ENCODE peak calls at places on chromosomes 13 and 19, in ten cellular contexts. One of them, this sample, is unnamed.

GRCh38 chr13:67390462-67391093 is 160.4 kb upstream of the PCDH9 start:
- DNase-seq in HFF-Myc: no peak
- DNase-seq in progenitor cell of endocrine pancreas: no peak
- DNase-seq in tibial artery: no peak
- DNase-seq in AG04449: no peak
- DNase-seq in tibial nerve: no peak
- DNase-seq in endothelial cell: no peak
- DNase-seq in left ventricle myocardium inferior: no peak
- DNase-seq in GM23338: no peak
- DNase-seq in choroid plexus epithelial cell: peak; percentile 88
- DNase-seq in this sample: no peak

GRCh38 chr19:18496167-18496979 is 25.5 kb downstream of the ELL start:
- DNase-seq in HFF-Myc: no peak
- DNase-seq in progenitor cell of endocrine pancreas: no peak
- DNase-seq in tibial artery: no peak
- DNase-seq in AG04449: no peak
- DNase-seq in tibial nerve: no peak
- DNase-seq in endothelial cell: no peak
- DNase-seq in left ventricle myocardium inferior: peak; percentile 33
- DNase-seq in GM23338: no peak
- DNase-seq in choroid plexus epithelial cell: peak; percentile 79
- DNase-seq in this sample: no peak

GRCh38 chr19:55691561-55692481 is 16.8 kb downstream of the EPN1 start:
- DNase-seq in HFF-Myc: no peak
- DNase-seq in progenitor cell of endocrine pancreas: no peak
- DNase-seq in tibial artery: no peak
- DNase-seq in AG04449: no peak
- DNase-seq in tibial nerve: no peak
- DNase-seq in endothelial cell: no peak
- DNase-seq in left ventricle myocardium inferior: peak; percentile 12
- DNase-seq in GM23338: no peak
- DNase-seq in choroid plexus epithelial cell: no peak
- DNase-seq in this sample: no peak

GRCh38 chr13:100881291-100881864 is 206.8 kb upstream of the TMTC4 start:
- DNase-seq in HFF-Myc: no peak
- DNase-seq in progenitor cell of endocrine pancreas: no peak
- DNase-seq in tibial artery: no peak
- DNase-seq in AG04449: no peak
- DNase-seq in tibial nerve: no peak
- DNase-seq in endothelial cell: no peak
- DNase-seq in left ventricle myocardium inferior: no peak
- DNase-seq in GM23338: no peak
- DNase-seq in choroid plexus epithelial cell: peak; percentile 19
- DNase-seq in this sample: no peak

GRCh38 chr19:43430976-43431375 is 16.3 kb downstream of the TEX101 start:
- DNase-seq in HFF-Myc: no peak
- DNase-seq in progenitor cell of endocrine pancreas: no peak
- DNase-seq in tibial artery: no peak
- DNase-seq in AG04449: no peak
- DNase-seq in tibial nerve: no peak
- DNase-seq in endothelial cell: no peak
- DNase-seq in left ventricle myocardium inferior: no peak
- DNase-seq in GM23338: no peak
- DNase-seq in choroid plexus epithelial cell: no peak
- DNase-seq in this sample: no peak

GRCh38 chr13:29771247-29771646 is 79.2 kb downstream of the UBL3 start:
- DNase-seq in HFF-Myc: no peak
- DNase-seq in progenitor cell of endocrine pancreas: no peak
- DNase-seq in tibial artery: no peak
- DNase-seq in AG04449: no peak
- DNase-seq in tibial nerve: no peak
- DNase-seq in endothelial cell: no peak
- DNase-seq in left ventricle myocardium inferior: no peak
- DNase-seq in GM23338: peak; percentile 52
- DNase-seq in choroid plexus epithelial cell: peak; percentile 62
- DNase-seq in this sample: no peak

GRCh38 chr19:29953352-29954247 is 11.6 kb downstream of the URI1 start:
- DNase-seq in HFF-Myc: no peak
- DNase-seq in progenitor cell of endocrine pancreas: no peak
- DNase-seq in tibial artery: no peak
- DNase-seq in AG04449: no peak
- DNase-seq in tibial nerve: no peak
- DNase-seq in endothelial cell: no peak
- DNase-seq in left ventricle myocardium inferior: no peak
- DNase-seq in GM23338: no peak
- DNase-seq in choroid plexus epithelial cell: no peak
- DNase-seq in this sample: no peak

GRCh38 chr19:29687244-29687896 is 22.1 kb downstream of the PLEKHF1 start:
- DNase-seq in HFF-Myc: peak; percentile 74
- DNase-seq in progenitor cell of endocrine pancreas: no peak
- DNase-seq in tibial artery: peak; percentile 82
- DNase-seq in AG04449: peak; percentile 75
- DNase-seq in tibial nerve: no peak
- DNase-seq in endothelial cell: no peak
- DNase-seq in left ventricle myocardium inferior: no peak
- DNase-seq in GM23338: no peak
- DNase-seq in choroid plexus epithelial cell: peak; percentile 99
- DNase-seq in this sample: no peak

GRCh38 chr13:24232474-24232873 is 72.0 kb downstream of the SPATA13 start:
- DNase-seq in HFF-Myc: no peak
- DNase-seq in progenitor cell of endocrine pancreas: no peak
- DNase-seq in tibial artery: no peak
- DNase-seq in AG04449: no peak
- DNase-seq in tibial nerve: no peak
- DNase-seq in endothelial cell: no peak
- DNase-seq in left ventricle myocardium inferior: no peak
- DNase-seq in GM23338: peak; percentile 63
- DNase-seq in choroid plexus epithelial cell: no peak
- DNase-seq in this sample: no peak

GRCh38 chr13:50154697-50155096 is 139.5 kb downstream of the KCNRG start:
- DNase-seq in HFF-Myc: no peak
- DNase-seq in progenitor cell of endocrine pancreas: no peak
- DNase-seq in tibial artery: no peak
- DNase-seq in AG04449: no peak
- DNase-seq in tibial nerve: no peak
- DNase-seq in endothelial cell: no peak
- DNase-seq in left ventricle myocardium inferior: no peak
- DNase-seq in GM23338: no peak
- DNase-seq in choroid plexus epithelial cell: no peak
- DNase-seq in this sample: no peak

GRCh38 chr13:99558570-99559180 is 57.4 kb downstream of the TM9SF2 start:
- DNase-seq in HFF-Myc: no peak
- DNase-seq in progenitor cell of endocrine pancreas: no peak
- DNase-seq in tibial artery: no peak
- DNase-seq in AG04449: no peak
- DNase-seq in tibial nerve: no peak
- DNase-seq in endothelial cell: no peak
- DNase-seq in left ventricle myocardium inferior: no peak
- DNase-seq in GM23338: no peak
- DNase-seq in choroid plexus epithelial cell: peak; percentile 13
- DNase-seq in this sample: no peak

GRCh38 chr13:63367522-63368198 is 1952.0 kb upstream of the PCDH20 start:
- DNase-seq in HFF-Myc: no peak
- DNase-seq in progenitor cell of endocrine pancreas: no peak
- DNase-seq in tibial artery: no peak
- DNase-seq in AG04449: no peak
- DNase-seq in tibial nerve: no peak
- DNase-seq in endothelial cell: no peak
- DNase-seq in left ventricle myocardium inferior: no peak
- DNase-seq in GM23338: no peak
- DNase-seq in choroid plexus epithelial cell: no peak
- DNase-seq in this sample: no peak

GRCh38 chr13:95533545-95534135 is 18.9 kb upstream of the CLDN10 start:
- DNase-seq in HFF-Myc: no peak
- DNase-seq in progenitor cell of endocrine pancreas: no peak
- DNase-seq in tibial artery: no peak
- DNase-seq in AG04449: no peak
- DNase-seq in tibial nerve: no peak
- DNase-seq in endothelial cell: peak; percentile 38
- DNase-seq in left ventricle myocardium inferior: no peak
- DNase-seq in GM23338: peak; percentile 64
- DNase-seq in choroid plexus epithelial cell: no peak
- DNase-seq in this sample: peak; percentile 80

DNA sequence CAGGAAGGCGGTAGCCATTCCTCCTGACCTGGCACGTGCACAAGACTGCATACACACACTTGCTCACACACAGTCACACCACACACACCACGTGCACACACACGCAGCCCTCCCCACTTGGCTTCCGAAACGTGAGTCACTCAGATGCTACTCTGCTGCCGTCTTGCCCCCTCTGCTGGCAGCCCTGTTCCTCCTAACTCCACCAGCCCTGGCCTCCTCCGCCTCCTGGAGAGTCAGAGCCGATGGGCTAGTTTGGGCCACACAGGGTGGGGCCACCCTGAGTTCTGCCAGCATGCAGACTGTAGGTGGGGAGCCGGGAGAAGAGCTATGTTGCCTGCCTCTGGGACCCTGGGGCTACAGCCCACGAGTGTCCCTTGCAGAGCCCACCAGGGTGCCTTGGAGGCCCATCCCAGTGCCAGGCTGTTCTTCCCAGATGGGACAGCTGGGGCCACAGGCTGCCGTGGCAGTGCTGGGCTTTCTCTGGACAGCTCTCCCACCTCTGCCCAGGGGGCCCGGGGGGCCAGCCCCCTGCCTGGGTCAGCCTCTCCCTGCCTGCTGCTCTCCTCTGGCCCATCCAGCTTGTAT is 12.1 kb downstream of the PIN1 start:
- DNase-seq in HFF-Myc: peak; percentile 93
- DNase-seq in progenitor cell of endocrine pancreas: no peak
- DNase-seq in tibial artery: peak; percentile 58
- DNase-seq in AG04449: peak; percentile 75
- DNase-seq in tibial nerve: no peak
- DNase-seq in endothelial cell: peak; percentile 50
- DNase-seq in left ventricle myocardium inferior: no peak
- DNase-seq in GM23338: peak; percentile 77
- DNase-seq in choroid plexus epithelial cell: peak; percentile 95
- DNase-seq in this sample: peak; percentile 78
- TF ChIP-seq CTCF in HFF-Myc: peak; percentile 77
- TF ChIP-seq CTCF in progenitor cell of endocrine pancreas: peak; percentile 40
- TF ChIP-seq CTCF in tibial artery: peak; percentile 29
- TF ChIP-seq CTCF in AG04449: peak; percentile 95
- TF ChIP-seq CTCF in tibial nerve: peak; percentile 24
- TF ChIP-seq CTCF in endothelial cell: peak; percentile 16
- TF ChIP-seq CTCF in left ventricle myocardium inferior: peak; percentile 34
- TF ChIP-seq CTCF in GM23338: peak; percentile 84
- TF ChIP-seq CTCF in choroid plexus epithelial cell: peak; percentile 92
- TF ChIP-seq CTCF in this sample: peak; percentile 24

GRCh38 chr19:39187552-39187943 is 9.2 kb upstream of the NCCRP1 start:
- DNase-seq in HFF-Myc: no peak
- DNase-seq in progenitor cell of endocrine pancreas: no peak
- DNase-seq in tibial artery: no peak
- DNase-seq in AG04449: no peak
- DNase-seq in tibial nerve: no peak
- DNase-seq in endothelial cell: no peak
- DNase-seq in left ventricle myocardium inferior: no peak
- DNase-seq in GM23338: no peak
- DNase-seq in choroid plexus epithelial cell: no peak
- DNase-seq in this sample: no peak
- TF ChIP-seq CTCF in HFF-Myc: no peak
- TF ChIP-seq CTCF in progenitor cell of endocrine pancreas: no peak
- TF ChIP-seq CTCF in tibial artery: no peak
- TF ChIP-seq CTCF in AG04449: no peak
- TF ChIP-seq CTCF in tibial nerve: no peak
- TF ChIP-seq CTCF in endothelial cell: peak; percentile 16
- TF ChIP-seq CTCF in left ventricle myocardium inferior: no peak
- TF ChIP-seq CTCF in GM23338: no peak
- TF ChIP-seq CTCF in choroid plexus epithelial cell: no peak
- TF ChIP-seq CTCF in this sample: peak; percentile 56

DNA sequence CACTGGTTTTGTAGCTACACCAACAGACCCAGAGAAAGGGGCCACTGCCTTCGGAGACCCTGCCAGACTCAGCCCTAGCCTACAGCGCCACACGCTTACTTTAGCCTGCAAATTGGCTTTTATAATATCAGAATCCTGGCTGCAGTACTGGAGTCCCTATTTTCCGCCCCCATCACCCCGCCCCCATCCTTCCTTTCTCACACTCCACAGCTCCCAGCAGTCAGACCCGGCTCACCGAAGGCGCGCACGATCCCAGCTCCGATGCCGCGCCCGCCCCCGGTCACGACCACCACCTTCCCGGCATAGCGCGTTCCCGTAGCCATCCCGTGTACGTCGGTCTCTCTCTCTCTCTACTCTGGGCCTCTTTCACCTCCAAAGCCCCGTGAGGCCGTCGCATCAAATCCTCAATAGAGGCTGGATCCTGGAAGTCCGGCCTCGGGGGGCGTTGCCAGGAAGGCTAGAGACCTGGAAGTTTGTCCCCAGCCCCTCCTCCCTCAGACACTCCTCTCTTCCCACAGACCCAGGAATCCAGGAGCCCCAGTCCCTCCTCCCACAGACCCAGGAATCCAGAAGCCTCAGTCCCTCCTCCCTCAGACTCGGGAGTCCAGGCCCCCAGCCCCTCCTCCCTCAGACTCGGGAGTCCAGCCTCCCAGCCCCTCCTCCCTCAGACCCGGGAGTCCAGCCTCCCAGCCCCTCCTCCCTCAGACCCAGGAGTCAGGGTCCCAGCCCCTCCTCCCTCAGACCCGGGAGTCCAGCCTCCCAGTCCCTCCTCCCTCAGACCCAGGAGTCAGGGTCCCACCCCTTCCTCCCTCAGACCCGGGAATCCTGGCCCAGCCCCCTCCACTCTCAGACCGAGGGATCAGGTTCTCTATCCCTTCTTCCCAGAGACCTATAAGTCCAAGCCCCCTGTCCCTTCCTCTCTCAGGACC is at the start of gene HSD17B14:
- DNase-seq in HFF-Myc: no peak
- DNase-seq in progenitor cell of endocrine pancreas: peak; percentile 33
- DNase-seq in tibial artery: peak; percentile 65
- DNase-seq in AG04449: no peak
- DNase-seq in tibial nerve: no peak
- DNase-seq in endothelial cell: peak; percentile 59
- DNase-seq in left ventricle myocardium inferior: no peak
- DNase-seq in GM23338: peak; percentile 90
- DNase-seq in choroid plexus epithelial cell: peak; percentile 71
- DNase-seq in this sample: peak; percentile 42
- TF ChIP-seq CTCF in HFF-Myc: no peak
- TF ChIP-seq CTCF in progenitor cell of endocrine pancreas: peak; percentile 5
- TF ChIP-seq CTCF in tibial artery: no peak
- TF ChIP-seq CTCF in AG04449: no peak
- TF ChIP-seq CTCF in tibial nerve: no peak
- TF ChIP-seq CTCF in endothelial cell: peak; percentile 16
- TF ChIP-seq CTCF in left ventricle myocardium inferior: peak; percentile 20
- TF ChIP-seq CTCF in GM23338: no peak
- TF ChIP-seq CTCF in choroid plexus epithelial cell: no peak
- TF ChIP-seq CTCF in this sample: peak; percentile 36

GRCh38 chr13:62019858-62020257 is 604.2 kb upstream of the PCDH20 start:
- DNase-seq in HFF-Myc: no peak
- DNase-seq in progenitor cell of endocrine pancreas: no peak
- DNase-seq in tibial artery: no peak
- DNase-seq in AG04449: no peak
- DNase-seq in tibial nerve: no peak
- DNase-seq in endothelial cell: no peak
- DNase-seq in left ventricle myocardium inferior: no peak
- DNase-seq in GM23338: no peak
- DNase-seq in choroid plexus epithelial cell: no peak
- DNase-seq in this sample: no peak

DNA sequence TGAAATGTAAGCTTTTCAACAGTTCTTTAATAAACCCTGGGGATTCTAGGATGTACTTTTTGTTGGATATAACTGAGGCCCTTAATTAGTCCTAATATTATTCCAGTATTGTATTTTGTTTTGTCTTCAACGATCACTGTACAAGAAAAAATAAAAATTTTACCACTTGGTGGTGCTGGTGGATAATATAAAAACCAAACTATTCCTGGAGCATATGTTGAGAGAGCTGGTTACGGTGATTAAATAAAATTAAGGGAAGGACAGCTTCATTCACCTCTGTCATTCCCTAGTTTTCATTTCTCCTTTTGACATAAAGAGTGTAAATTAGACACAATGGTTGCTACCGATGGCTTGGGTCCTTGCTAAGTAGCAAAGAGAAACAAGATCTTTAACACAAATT is 598.6 kb upstream of the PCDH20 start:
- DNase-seq in HFF-Myc: no peak
- DNase-seq in progenitor cell of endocrine pancreas: no peak
- DNase-seq in tibial artery: no peak
- DNase-seq in AG04449: no peak
- DNase-seq in tibial nerve: no peak
- DNase-seq in endothelial cell: no peak
- DNase-seq in left ventricle myocardium inferior: no peak
- DNase-seq in GM23338: peak; percentile 38
- DNase-seq in choroid plexus epithelial cell: peak; percentile 40
- DNase-seq in this sample: no peak
- TF ChIP-seq CTCF in HFF-Myc: no peak
- TF ChIP-seq CTCF in progenitor cell of endocrine pancreas: peak; percentile 55
- TF ChIP-seq CTCF in tibial artery: no peak
- TF ChIP-seq CTCF in AG04449: no peak
- TF ChIP-seq CTCF in tibial nerve: no peak
- TF ChIP-seq CTCF in endothelial cell: no peak
- TF ChIP-seq CTCF in left ventricle myocardium inferior: peak; percentile 13
- TF ChIP-seq CTCF in GM23338: peak; percentile 47
- TF ChIP-seq CTCF in choroid plexus epithelial cell: peak; percentile 25
- TF ChIP-seq CTCF in this sample: no peak

This sample was measured in glutamatergic neuron.